ENCODE peak calls at places on chromosomes 13 and 19, in nine cellular contexts. O, Y, X, P, J, Q, M, R and S are unnamed samples.

GRCh38 chr19:39277598-39277997 is 9.4 kb downstream of the IFNL2 start:
- DNase-seq in O (peak), Y (no peak), X (no peak), P (no peak), J (no peak), Q (no peak), M (no peak), R (no peak), S (no peak)

GRCh38 chr19:48804496-48804895 is 6.3 kb downstream of the BCAT2 start:
- DNase-seq in O (no peak), Y (no peak), X (no peak), P (no peak), J (no peak), Q (no peak), M (no peak), R (no peak), S (no peak)

GRCh38 chr13:66154354-66154753 is 1075.8 kb downstream of the PCDH9 start:
- DNase-seq in O (no peak), Y (no peak), X (no peak), P (no peak), J (no peak), Q (no peak), M (no peak), R (no peak), S (no peak)

GRCh38 chr13:109771926-109772325 is 14.5 kb downstream of the IRS2 start:
- DNase-seq in O (no peak), Y (no peak), X (no peak), P (no peak), J (no peak), Q (no peak), M (no peak), R (no peak), S (no peak)

GRCh38 chr19:38210458-38210987 is 13.5 kb downstream of the DPF1 start:
- DNase-seq in O (peak), Y (no peak), X (peak), P (no peak), J (no peak), Q (no peak), M (peak), R (peak), S (no peak)

GRCh38 chr19:28504727-28505126 is 708.2 kb downstream of the UQCRFS1 start:
- DNase-seq in O (no peak), Y (no peak), X (no peak), P (no peak), J (no peak), Q (no peak), M (no peak), R (no peak), S (no peak)

GRCh38 chr13:66984241-66984640 is 245.9 kb downstream of the PCDH9 start:
- DNase-seq in O (peak), Y (no peak), X (no peak), P (no peak), J (no peak), Q (no peak), M (no peak), R (no peak), S (no peak)

GRCh38 chr13:114097893-114098688 is 34.3 kb downstream of the RASA3 start:
- DNase-seq in O (no peak), Y (no peak), X (no peak), P (no peak), J (no peak), Q (no peak), M (no peak), R (no peak), S (peak)

GRCh38 chr13:37492741-37493514 is 105.6 kb downstream of the POSTN start:
- DNase-seq in O (peak), Y (no peak), X (no peak), P (no peak), J (no peak), Q (no peak), M (no peak), R (no peak), S (no peak)

GRCh38 chr13:28618595-28618994 is 40.3 kb upstream of the POMP start:
- DNase-seq in O (no peak), Y (no peak), X (no peak), P (no peak), J (no peak), Q (no peak), M (no peak), R (no peak), S (no peak)

GRCh38 chr13:93690139-93690538 is 463.5 kb downstream of the GPC6 start:
- DNase-seq in O (peak), Y (peak), X (no peak), P (no peak), J (no peak), Q (no peak), M (no peak), R (no peak), S (no peak)

GRCh38 chr19:38209671-38210457 is 14.2 kb downstream of the DPF1 start:
- DNase-seq in O (peak), Y (no peak), X (peak), P (no peak), J (no peak), Q (no peak), M (peak), R (peak), S (no peak)